ENCODE peak calls at places on chromosomes 6 and 20, in seven cellular contexts. B is fibroblast of the aortic adventitia; M is hepatic stellate cell; X is activated CD8-positive, alpha-beta memory T cell treated with anti-CD3 and anti-CD28 coated beads for 4 hours; T is naive thymus-derived CD4-positive, alpha-beta T cell; J is KBM-7; F is NCI-H748 treated with DMSO at 0.1 percent for 48 hours. K is an unnamed sample.
A peak's percentile ranks its signal among the peaks of the same experiment; 100 is the strongest.

GRCh38 chr6:52297433-52297832 is 12.9 kb upstream of the MCM3 start:
- DNase-seq in B (no peak), M (no peak), X (no peak), T (no peak), J (no peak), F (no peak), K (no peak)

GRCh38 chr6:170022827-170023619 is 267.9 kb downstream of the DLL1 start:
- DNase-seq in B (no peak), M (no peak), X (no peak), T (no peak), J (no peak), F (no peak), K (no peak)

GRCh38 chr6:107496892-107497684 is 7.2 kb downstream of the SOBP start:
- DNase-seq in B (no peak), M (no peak), X (no peak), T (no peak), J (no peak), F (no peak), K (no peak)

GRCh38 chr6:27478706-27479318 is 5.9 kb upstream of the ZNF184 start:
- DNase-seq in B (peak; percentile 96), M (peak; percentile 72), X (peak; percentile 80), T (peak; percentile 90), J (peak; percentile 93), F (peak; percentile 87), K (peak; percentile 64)

GRCh38 chr6:146700078-146700686 is 101.4 kb downstream of the ADGB start:
- DNase-seq in B (peak; percentile 92), M (peak; percentile 16), X (no peak), T (peak; percentile 25), J (peak; percentile 58), F (peak; percentile 64), K (no peak)

GRCh38 chr6:53673138-53673801 is 7.7 kb upstream of the KLHL31 start:
- DNase-seq in B (peak; percentile 62), M (peak; percentile 40), X (no peak), T (no peak), J (no peak), F (no peak), K (no peak)

GRCh38 chr6:152295346-152295745 is 341.8 kb downstream of the SYNE1 start:
- DNase-seq in B (peak; percentile 99), M (peak; percentile 55), X (no peak), T (no peak), J (no peak), F (no peak), K (no peak)

GRCh38 chr6:158502593-158502950 is 57.3 kb upstream of the TMEM181 start:
- DNase-seq in B (no peak), M (no peak), X (no peak), T (no peak), J (no peak), F (no peak), K (no peak)

GRCh38 chr6:42505377-42505702 is 53.6 kb upstream of the TRERF1 start:
- DNase-seq in B (peak; percentile 48), M (peak; percentile 27), X (no peak), T (no peak), J (no peak), F (no peak), K (no peak)

GRCh38 chr20:11849976-11850670 is 67.6 kb upstream of the BTBD3 start:
- DNase-seq in B (peak; percentile 44), M (no peak), X (no peak), T (no peak), J (no peak), F (no peak), K (no peak)

GRCh38 chr6:109978174-109979032 is at the start of gene GPR6:
- DNase-seq in B (peak; percentile 35), M (peak; percentile 49), X (no peak), T (no peak), J (peak; percentile 48), F (peak; percentile 80), K (peak; percentile 7)

GRCh38 chr6:45156075-45156474 is 172.1 kb upstream of the RUNX2 start:
- DNase-seq in B (no peak), M (no peak), X (no peak), T (peak; percentile 66), J (no peak), F (no peak), K (no peak)

GRCh38 chr6:134589512-134589911 is 271.6 kb upstream of the SGK1 start:
- DNase-seq in B (peak; percentile 99), M (peak; percentile 80), X (no peak), T (no peak), J (no peak), F (no peak), K (no peak)

GRCh38 chr6:112037783-112038216 is 16.1 kb upstream of the CCN6 start:
- DNase-seq in B (peak; percentile 97), M (peak; percentile 74), X (no peak), T (no peak), J (no peak), F (no peak), K (no peak)

GRCh38 chr20:13772529-13772928 is 12.2 kb downstream of the ESF1 start:
- DNase-seq in B (no peak), M (no peak), X (no peak), T (no peak), J (no peak), F (no peak), K (no peak)

GRCh38 chr6:159404296-159404695 is 235.1 kb downstream of the FNDC1 start:
- DNase-seq in B (no peak), M (no peak), X (no peak), T (no peak), J (no peak), F (no peak), K (no peak)

GRCh38 chr20:37390891-37391525 is 45.1 kb downstream of the SRC start:
- DNase-seq in B (no peak), M (no peak), X (no peak), T (no peak), J (no peak), F (no peak), K (no peak)

GRCh38 chr6:85006362-85006761 is 242.0 kb upstream of the TBX18 start:
- DNase-seq in B (no peak), M (no peak), X (no peak), T (no peak), J (no peak), F (no peak), K (no peak)

GRCh38 chr6:15329154-15329781 is 83.4 kb downstream of the JARID2 start:
- DNase-seq in B (peak; percentile 97), M (peak; percentile 90), X (no peak), T (no peak), J (no peak), F (no peak), K (no peak)